ENCODE peak calls at places on chromosomes 13 and 19, in seven cellular contexts. One of them, this sample, is unnamed.

GRCh38 chr19:23665651-23666410 is 21.2 kb downstream of the ZNF675 start:
- DNase-seq in DMS53: no peak
- DNase-seq in AG09309: no peak
- DNase-seq in GM04503: no peak
- DNase-seq in A549: no peak
- DNase-seq in NCI-H2081: no peak
- DNase-seq in cortex of kidney: no peak
- DNase-seq in this sample: no peak

GRCh38 chr13:27482996-27483395 is 32.6 kb upstream of the MTIF3 start:
- DNase-seq in DMS53: no peak
- DNase-seq in AG09309: no peak
- DNase-seq in GM04503: no peak
- DNase-seq in A549: no peak
- DNase-seq in NCI-H2081: no peak
- DNase-seq in cortex of kidney: no peak
- DNase-seq in this sample: no peak

GRCh38 chr19:2391118-2391725 is 31.2 kb downstream of the TMPRSS9 start:
- DNase-seq in DMS53: peak; percentile 76
- DNase-seq in AG09309: no peak
- DNase-seq in GM04503: peak; percentile 36
- DNase-seq in A549: peak; percentile 39
- DNase-seq in NCI-H2081: peak; percentile 69
- DNase-seq in cortex of kidney: no peak
- DNase-seq in this sample: peak; percentile 73

GRCh38 chr19:375395-376110 is 31.0 kb upstream of the MIER2 start:
- DNase-seq in DMS53: no peak
- DNase-seq in AG09309: no peak
- DNase-seq in GM04503: no peak
- DNase-seq in A549: no peak
- DNase-seq in NCI-H2081: no peak
- DNase-seq in cortex of kidney: no peak
- DNase-seq in this sample: no peak

GRCh38 chr19:57099199-57099661 is 20.6 kb upstream of the USP29 start:
- DNase-seq in DMS53: peak; percentile 73
- DNase-seq in AG09309: peak; percentile 23
- DNase-seq in GM04503: peak; percentile 4
- DNase-seq in A549: peak; percentile 33
- DNase-seq in NCI-H2081: no peak
- DNase-seq in cortex of kidney: no peak
- DNase-seq in this sample: peak; percentile 80

GRCh38 chr19:28519950-28520861 is 692.7 kb downstream of the UQCRFS1 start:
- DNase-seq in DMS53: no peak
- DNase-seq in AG09309: no peak
- DNase-seq in GM04503: no peak
- DNase-seq in A549: no peak
- DNase-seq in NCI-H2081: no peak
- DNase-seq in cortex of kidney: no peak
- DNase-seq in this sample: peak; percentile 6

GRCh38 chr19:33640773-33641172 is 19.0 kb downstream of the CHST8 start:
- DNase-seq in DMS53: no peak
- DNase-seq in AG09309: no peak
- DNase-seq in GM04503: no peak
- DNase-seq in A549: no peak
- DNase-seq in NCI-H2081: no peak
- DNase-seq in cortex of kidney: no peak
- DNase-seq in this sample: no peak

GRCh38 chr13:106375085-106375484 is 160.4 kb downstream of the EFNB2 start:
- DNase-seq in DMS53: no peak
- DNase-seq in AG09309: no peak
- DNase-seq in GM04503: no peak
- DNase-seq in A549: no peak
- DNase-seq in NCI-H2081: no peak
- DNase-seq in cortex of kidney: no peak
- DNase-seq in this sample: no peak

GRCh38 chr19:1063030-1063908 is 3.7 kb upstream of the ARHGAP45 start:
- DNase-seq in DMS53: peak; percentile 56
- DNase-seq in AG09309: no peak
- DNase-seq in GM04503: no peak
- DNase-seq in A549: no peak
- DNase-seq in NCI-H2081: no peak
- DNase-seq in cortex of kidney: no peak
- DNase-seq in this sample: no peak

GRCh38 chr19:6613711-6614110 is 22.8 kb upstream of the CD70 start:
- DNase-seq in DMS53: no peak
- DNase-seq in AG09309: peak; percentile 47
- DNase-seq in GM04503: no peak
- DNase-seq in A549: no peak
- DNase-seq in NCI-H2081: no peak
- DNase-seq in cortex of kidney: no peak
- DNase-seq in this sample: no peak

GRCh38 chr19:28633223-28634030 is 579.5 kb downstream of the UQCRFS1 start:
- DNase-seq in DMS53: peak; percentile 55
- DNase-seq in AG09309: peak; percentile 39
- DNase-seq in GM04503: no peak
- DNase-seq in A549: no peak
- DNase-seq in NCI-H2081: no peak
- DNase-seq in cortex of kidney: no peak
- DNase-seq in this sample: no peak

GRCh38 chr19:40273469-40274360 is 11.4 kb downstream of the AKT2 start:
- DNase-seq in DMS53: no peak
- DNase-seq in AG09309: no peak
- DNase-seq in GM04503: no peak
- DNase-seq in A549: no peak
- DNase-seq in NCI-H2081: no peak
- DNase-seq in cortex of kidney: no peak
- DNase-seq in this sample: peak; percentile 82

GRCh38 chr13:19159761-19160420 is 21.7 kb downstream of the TUBA3C start:
- DNase-seq in DMS53: no peak
- DNase-seq in AG09309: no peak
- DNase-seq in GM04503: no peak
- DNase-seq in A549: no peak
- DNase-seq in NCI-H2081: no peak
- DNase-seq in cortex of kidney: no peak
- DNase-seq in this sample: no peak

GRCh38 chr13:113001251-113002140 is 32.5 kb downstream of the MCF2L start:
- DNase-seq in DMS53: peak; percentile 76
- DNase-seq in AG09309: no peak
- DNase-seq in GM04503: no peak
- DNase-seq in A549: no peak
- DNase-seq in NCI-H2081: peak; percentile 84
- DNase-seq in cortex of kidney: no peak
- DNase-seq in this sample: no peak

GRCh38 chr19:50501186-50501567 is 9.8 kb downstream of the JOSD2 start:
- DNase-seq in DMS53: no peak
- DNase-seq in AG09309: no peak
- DNase-seq in GM04503: no peak
- DNase-seq in A549: no peak
- DNase-seq in NCI-H2081: no peak
- DNase-seq in cortex of kidney: no peak
- DNase-seq in this sample: no peak

GRCh38 chr19:5292843-5293606 is 47.6 kb downstream of the PTPRS start:
- DNase-seq in DMS53: no peak
- DNase-seq in AG09309: no peak
- DNase-seq in GM04503: peak; percentile 41
- DNase-seq in A549: peak; percentile 77
- DNase-seq in NCI-H2081: peak; percentile 8
- DNase-seq in cortex of kidney: no peak
- DNase-seq in this sample: peak; percentile 80

GRCh38 chr13:102870677-102871415 is 25.0 kb downstream of the ERCC5 start:
- DNase-seq in DMS53: peak; percentile 52
- DNase-seq in AG09309: no peak
- DNase-seq in GM04503: no peak
- DNase-seq in A549: peak; percentile 36
- DNase-seq in NCI-H2081: peak; percentile 41
- DNase-seq in cortex of kidney: no peak
- DNase-seq in this sample: peak; percentile 86

GRCh38 chr19:47305309-47305751 is 4.3 kb upstream of the C5AR1 start:
- DNase-seq in DMS53: peak; percentile 88
- DNase-seq in AG09309: peak; percentile 76
- DNase-seq in GM04503: peak; percentile 67
- DNase-seq in A549: peak; percentile 86
- DNase-seq in NCI-H2081: peak; percentile 59
- DNase-seq in cortex of kidney: no peak
- DNase-seq in this sample: peak; percentile 24

GRCh38 chr13:71522976-71523517 is 344.0 kb downstream of the DACH1 start:
- DNase-seq in DMS53: no peak
- DNase-seq in AG09309: no peak
- DNase-seq in GM04503: no peak
- DNase-seq in A549: no peak
- DNase-seq in NCI-H2081: no peak
- DNase-seq in cortex of kidney: no peak
- DNase-seq in this sample: peak; percentile 20

GRCh38 chr13:20713014-20713376 is 9.5 kb downstream of the IL17D start:
- DNase-seq in DMS53: peak; percentile 51
- DNase-seq in AG09309: no peak
- DNase-seq in GM04503: no peak
- DNase-seq in A549: no peak
- DNase-seq in NCI-H2081: no peak
- DNase-seq in cortex of kidney: no peak
- DNase-seq in this sample: no peak

GRCh38 chr13:74450976-74451375 is 316.8 kb upstream of the KLF12 start:
- DNase-seq in DMS53: no peak
- DNase-seq in AG09309: no peak
- DNase-seq in GM04503: no peak
- DNase-seq in A549: no peak
- DNase-seq in NCI-H2081: no peak
- DNase-seq in cortex of kidney: no peak
- DNase-seq in this sample: no peak

GRCh38 chr13:38685974-38686571 is 804 bp upstream of the FREM2 start:
- DNase-seq in DMS53: peak; percentile 78
- DNase-seq in AG09309: no peak
- DNase-seq in GM04503: no peak
- DNase-seq in A549: no peak
- DNase-seq in NCI-H2081: peak; percentile 33
- DNase-seq in cortex of kidney: no peak
- DNase-seq in this sample: peak; percentile 20

GRCh38 chr13:31131470-31131961 is 30.2 kb downstream of the HSPH1 start:
- DNase-seq in DMS53: peak; percentile 17
- DNase-seq in AG09309: no peak
- DNase-seq in GM04503: no peak
- DNase-seq in A549: no peak
- DNase-seq in NCI-H2081: no peak
- DNase-seq in cortex of kidney: no peak
- DNase-seq in this sample: no peak

GRCh38 chr13:34578917-34579316 is 363.2 kb upstream of the NBEA start:
- DNase-seq in DMS53: no peak
- DNase-seq in AG09309: no peak
- DNase-seq in GM04503: no peak
- DNase-seq in A549: no peak
- DNase-seq in NCI-H2081: no peak
- DNase-seq in cortex of kidney: no peak
- DNase-seq in this sample: no peak

This sample was measured in cerebellum.